ENCODE peak calls at places on chromosomes 13 and 19, in five cellular contexts. Q, D, S, O and W are unnamed samples.

GRCh38 chr19:54502518-54503048 is at the start of gene LAIR2:
- DNase-seq in Q (no peak), D (no peak), S (no peak), O (no peak), W (no peak)

GRCh38 chr13:70173236-70173959 is 65.1 kb upstream of the KLHL1 start:
- DNase-seq in Q (peak), D (no peak), S (no peak), O (no peak), W (no peak)

GRCh38 chr13:35496011-35496410 is 19.5 kb upstream of the MAB21L1 start:
- DNase-seq in Q (no peak), D (no peak), S (no peak), O (no peak), W (no peak)

GRCh38 chr13:38990693-38991092 is at the start of gene STOML3:
- DNase-seq in Q (no peak), D (no peak), S (no peak), O (no peak), W (no peak)

GRCh38 chr13:34223984-34224383 is 406.0 kb downstream of the RFC3 start:
- DNase-seq in Q (no peak), D (no peak), S (no peak), O (no peak), W (no peak)

GRCh38 chr19:31332096-31332495 is 17.1 kb downstream of the TSHZ3 start:
- DNase-seq in Q (no peak), D (no peak), S (no peak), O (no peak), W (no peak)

GRCh38 chr19:16851031-16851712 is 22.0 kb downstream of the SIN3B start:
- DNase-seq in Q (peak), D (no peak), S (no peak), O (no peak), W (no peak)

GRCh38 chr19:42132851-42133528 is 744 bp upstream of the POU2F2 start:
- DNase-seq in Q (peak), D (peak), S (peak), O (peak), W (no peak)

GRCh38 chr13:110308377-110309158 is 1.5 kb downstream of the COL4A2 start:
- DNase-seq in Q (peak), D (no peak), S (no peak), O (peak), W (no peak)

GRCh38 chr19:1082928-1083816 is 12.0 kb downstream of the POLR2E start:
- DNase-seq in Q (no peak), D (no peak), S (no peak), O (no peak), W (no peak)